ENCODE peak calls at places on chromosomes 16 and 17, in nine cellular contexts. A, E, D, C, O, Q, P, Y and I are unnamed samples.

GRCh38 chr17:2343421-2343820 is 6.1 kb downstream of the SGSM2 start:
- DNase-seq in Y (no peak), O (no peak), P (no peak), A (peak), Q (no peak), E (no peak), C (no peak), D (no peak), I (no peak)

GRCh38 chr17:31480067-31480466 is 88.6 kb downstream of the RAB11FIP4 start:
- DNase-seq in A (no peak), Q (no peak), D (no peak), Y (no peak), C (no peak), E (no peak), P (no peak), O (no peak), I (no peak)

GRCh38 chr17:57986841-57987581 is 1.0 kb downstream of the VEZF1 start:
- DNase-seq in Y (peak), P (peak), Q (peak), A (peak), O (peak), D (peak), C (peak), E (no peak), I (no peak)

GRCh38 chr16:55239723-55240122 is 84.3 kb upstream of the IRX6 start:
- DNase-seq in P (no peak), A (no peak), Q (no peak), D (no peak), Y (no peak), C (no peak), E (no peak), O (no peak), I (no peak)

GRCh38 chr17:46764709-46765401 is 53.6 kb downstream of the WNT3 start:
- DNase-seq in P (peak), E (no peak), Q (no peak), Y (peak), O (no peak), A (no peak), C (no peak), D (no peak), I (peak)

GRCh38 chr17:38528101-38528500 is 77.7 kb downstream of the SRCIN1 start:
- DNase-seq in A (no peak), Q (no peak), Y (no peak), E (no peak), O (peak), C (no peak), P (no peak), D (no peak), I (no peak)

GRCh38 chr16:19698480-19699465 is 19.3 kb downstream of the KNOP1 start:
- DNase-seq in A (no peak), C (no peak), E (peak), D (no peak), O (no peak), Y (no peak), Q (no peak), P (peak), I (no peak)

GRCh38 chr17:1108560-1108809 is 71.3 kb downstream of the ABR start:
- DNase-seq in C (no peak), Y (no peak), Q (no peak), O (peak), E (no peak), D (no peak), P (no peak), A (peak), I (no peak)

GRCh38 chr16:4970010-4970409 is 11.9 kb downstream of the SEC14L5 start:
- DNase-seq in Y (no peak), O (no peak), Q (no peak), C (no peak), E (no peak), P (no peak), A (no peak), D (no peak), I (no peak)

GRCh38 chr16:68311316-68311620 is 449 bp downstream of the PRMT7 start:
- DNase-seq in E (no peak), Y (no peak), P (no peak), C (no peak), Q (no peak), O (no peak), D (no peak), A (no peak), I (no peak)

GRCh38 chr17:18138065-18138749 is 29.7 kb downstream of the MYO15A start:
- DNase-seq in O (no peak), Y (no peak), E (no peak), A (no peak), P (no peak), C (no peak), Q (no peak), D (no peak), I (no peak)

GRCh38 chr17:52885882-52886281 is 727.4 kb upstream of the CA10 start:
- DNase-seq in D (peak), Y (no peak), P (no peak), C (no peak), A (no peak), O (no peak), Q (no peak), E (no peak), I (no peak)

GRCh38 chr17:57782051-57782490 is 37.0 kb upstream of the CCDC182 start:
- DNase-seq in Y (no peak), E (no peak), P (no peak), C (no peak), O (no peak), Q (no peak), D (peak), A (no peak), I (no peak)

GRCh38 chr16:87951550-87952538 is 610 bp downstream of the BANP start:
- DNase-seq in E (no peak), O (peak), Y (no peak), A (no peak), P (no peak), D (peak), C (peak), Q (no peak), I (no peak)

GRCh38 chr17:80471922-80472321 is 4.5 kb downstream of the NPTX1 start:
- DNase-seq in Y (no peak), E (no peak), D (no peak), P (no peak), Q (no peak), A (no peak), C (no peak), O (no peak), I (no peak)

GRCh38 chr17:76492989-76493501 is 8.2 kb downstream of the RHBDF2 start:
- DNase-seq in Q (peak), E (peak), O (peak), D (no peak), P (peak), A (peak), C (peak), Y (peak), I (no peak)

GRCh38 chr17:41678907-41679739 is 9.6 kb upstream of the EIF1 start:
- DNase-seq in D (peak), O (no peak), P (peak), E (no peak), Y (no peak), C (no peak), A (peak), Q (no peak), I (no peak)

GRCh38 chr17:76617838-76618237 is 25.7 kb downstream of the ST6GALNAC1 start:
- DNase-seq in E (no peak), D (no peak), Q (no peak), C (no peak), P (no peak), A (no peak), O (no peak), Y (no peak), I (no peak)

GRCh38 chr16:58456193-58456592 is 43.8 kb upstream of the NDRG4 start:
- DNase-seq in C (no peak), D (no peak), Q (no peak), E (no peak), O (no peak), Y (no peak), P (peak), A (no peak), I (no peak)

GRCh38 chr17:28748852-28749515 is 5.2 kb downstream of the TRAF4 start:
- DNase-seq in A (no peak), D (no peak), O (no peak), C (no peak), P (no peak), E (no peak), Y (no peak), Q (no peak), I (no peak)

GRCh38 chr17:50731575-50732460 is 12.4 kb downstream of the LUC7L3 start:
- DNase-seq in A (no peak), C (no peak), Y (no peak), P (no peak), Q (no peak), E (no peak), D (no peak), O (no peak), I (no peak)

GRCh38 chr17:73205326-73205980 is 12.6 kb downstream of the COG1 start:
- DNase-seq in D (no peak), A (no peak), E (no peak), Q (no peak), P (no peak), C (no peak), O (no peak), Y (no peak), I (peak)

GRCh38 chr17:79741401-79741750 is 10.6 kb downstream of the ENPP7 start:
- DNase-seq in C (no peak), E (no peak), D (no peak), P (no peak), Y (no peak), Q (no peak), A (no peak), O (no peak), I (no peak)

GRCh38 chr16:24645739-24646645 is 83.5 kb upstream of the TNRC6A start:
- DNase-seq in P (peak), C (no peak), D (peak), A (no peak), Q (no peak), O (peak), E (peak), Y (no peak), I (peak)

GRCh38 chr17:46832945-46833839 is 14.7 kb upstream of the WNT3 start:
- DNase-seq in C (no peak), P (peak), A (no peak), Y (no peak), D (no peak), O (no peak), E (no peak), Q (no peak), I (no peak)

GRCh38 chr16:84526794-84527485 is 22.5 kb upstream of the MEAK7 start:
- DNase-seq in A (no peak), Y (no peak), D (no peak), O (peak), C (no peak), Q (no peak), P (no peak), E (no peak), I (no peak)

GRCh38 chr17:73955616-73956015 is 247.9 kb upstream of the RPL38 start:
- DNase-seq in A (no peak), Q (no peak), E (no peak), C (no peak), O (no peak), Y (peak), D (no peak), P (no peak), I (no peak)

GRCh38 chr16:29899516-29900101 is at the start of gene SEZ6L2:
- DNase-seq in D (peak), C (peak), A (no peak), Q (peak), E (peak), P (peak), Y (peak), O (peak), I (no peak)

GRCh38 chr16:81803332-81803731 is 24.2 kb downstream of the PLCG2 start:
- DNase-seq in E (no peak), Q (no peak), P (no peak), D (no peak), Y (no peak), A (no peak), C (no peak), O (no peak), I (no peak)

GRCh38 chr16:51151435-51151950 is 423 bp upstream of the SALL1 start:
- DNase-seq in P (peak), Y (peak), D (peak), E (peak), C (no peak), Q (no peak), O (peak), A (no peak), I (no peak)

GRCh38 chr16:66740533-66740932 is 10.9 kb downstream of the DYNC1LI2 start:
- DNase-seq in Y (peak), A (no peak), O (peak), P (peak), D (no peak), Q (no peak), E (no peak), C (peak), I (no peak)

GRCh38 chr16:66740010-66740409 is 11.4 kb downstream of the DYNC1LI2 start:
- DNase-seq in O (peak), Q (no peak), E (no peak), A (no peak), D (peak), C (no peak), P (peak), Y (no peak), I (no peak)

GRCh38 chr16:66741971-66742396 is 9.4 kb downstream of the DYNC1LI2 start:
- DNase-seq in O (no peak), Y (no peak), C (no peak), E (no peak), Q (no peak), A (no peak), D (no peak), P (peak), I (no peak)

GRCh38 chr16:66742409-66742808 is 9.0 kb downstream of the DYNC1LI2 start:
- DNase-seq in O (no peak), D (no peak), P (no peak), A (no peak), E (no peak), Q (no peak), C (no peak), Y (no peak), I (no peak)

GRCh38 chr16:66741131-66741900 is 10.1 kb downstream of the DYNC1LI2 start:
- DNase-seq in D (peak), Q (peak), A (no peak), P (peak), Y (peak), C (peak), O (peak), E (peak), I (peak)
- H3K4me3 ChIP-seq in D (no peak), Q (peak), A (no peak), P (no peak), Y (no peak), C (no peak), O (no peak), E (no peak), I (no peak)

GRCh38 chr16:35431829-35432663 is 1972.6 kb downstream of the TP53TG3F start:
- DNase-seq in C (no peak), Y (no peak), A (no peak), P (no peak), Q (no peak), D (peak), E (no peak), O (no peak), I (no peak)
- TF ChIP-seq CTCF in C (no peak), Y (no peak), A (no peak), P (peak), Q (peak), D (peak), E (no peak), O (no peak), I (no peak)

GRCh38 chr16:1379054-1379862 is 27.5 kb downstream of the GNPTG start:
- DNase-seq in C (peak), O (peak), Y (peak), E (peak), P (peak), D (peak), Q (peak), A (peak), I (peak)
- H3K4me3 ChIP-seq in C (no peak), O (peak), Y (peak), E (peak), P (peak), D (peak), Q (peak), A (no peak), I (peak)

GRCh38 chr17:21452377-21453143 is 76.4 kb downstream of the KCNJ12 start:
- DNase-seq in Y (peak), A (no peak), O (peak), E (peak), Q (peak), P (peak), D (peak), C (peak), I (peak)
- TF ChIP-seq CTCF in Y (peak), A (peak), O (peak), E (peak), Q (peak), P (peak), D (peak), C (no peak), I (no peak)

DNA sequence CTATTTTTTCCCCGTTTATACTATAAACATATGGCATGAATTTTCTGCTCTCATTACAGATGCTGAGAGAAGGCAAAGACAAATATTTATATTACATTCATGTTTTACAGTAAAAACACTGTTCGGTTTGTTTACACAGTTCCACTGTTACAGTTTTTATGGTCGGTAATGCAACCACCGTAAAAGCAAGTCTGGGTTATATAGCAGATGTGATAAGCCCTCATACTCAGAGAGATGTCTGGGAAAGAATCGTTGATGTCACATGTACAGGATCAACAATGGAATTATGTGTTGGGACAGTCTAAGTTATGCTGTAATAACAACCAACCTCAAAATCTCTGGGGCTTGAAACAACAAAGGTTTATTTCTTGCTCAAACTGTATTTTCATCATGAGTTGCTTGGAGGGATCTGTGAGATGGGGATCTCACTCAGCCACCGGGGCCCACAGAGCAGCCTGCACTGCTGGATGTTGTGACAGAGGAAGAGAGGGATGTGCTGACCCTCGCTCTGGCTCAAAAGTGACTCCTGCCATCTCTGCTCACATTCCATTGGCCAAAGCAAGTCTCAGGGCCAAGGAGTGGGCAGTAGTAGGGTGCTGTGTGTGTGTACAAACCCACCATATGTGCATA is 85.2 kb downstream of the WWOX start:
- DNase-seq in P (no peak), C (no peak), D (no peak), A (no peak), E (no peak), Q (no peak), O (peak), Y (no peak), I (no peak)
- H3K4me3 ChIP-seq in P (no peak), C (no peak), D (no peak), A (no peak), E (no peak), Q (no peak), O (no peak), Y (peak), I (no peak)

DNA sequence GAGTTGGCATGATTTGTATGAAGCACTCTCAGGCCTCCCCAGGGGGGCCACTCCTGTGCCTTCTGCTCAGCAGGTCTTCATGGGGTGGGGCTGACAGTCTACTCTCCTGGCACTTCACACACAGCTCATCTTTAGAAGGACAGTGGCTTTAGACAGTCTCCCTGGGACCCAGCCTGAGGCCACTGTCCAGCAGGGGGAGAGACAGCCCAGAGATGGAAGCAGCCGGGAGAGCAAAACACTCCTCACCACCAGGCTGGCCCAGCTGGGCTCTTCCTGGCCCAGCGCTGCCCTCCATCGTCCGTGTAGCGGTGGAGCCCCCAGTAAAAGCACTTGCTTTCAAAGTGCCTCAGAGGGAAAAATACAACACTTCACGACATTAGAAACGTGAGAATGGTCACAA is 62.0 kb upstream of the CRHR1 start:
- DNase-seq in Q (no peak), Y (no peak), C (no peak), O (peak), D (no peak), E (no peak), A (no peak), P (no peak), I (no peak)
- TF ChIP-seq CTCF in Q (no peak), Y (peak), C (no peak), O (peak), D (no peak), E (no peak), A (no peak), P (peak), I (no peak)

GRCh38 chr16:15640966-15641365 is 2.0 kb downstream of the MARF1 start:
- DNase-seq in D (no peak), Y (no peak), C (no peak), A (no peak), P (no peak), E (no peak), Q (no peak), O (no peak), I (no peak)
- H3K4me3 ChIP-seq in D (no peak), Y (no peak), C (no peak), A (no peak), P (no peak), E (no peak), Q (no peak), O (no peak), I (no peak)

GRCh38 chr16:17409894-17410293 is 60.9 kb downstream of the XYLT1 start:
- DNase-seq in C (no peak), A (no peak), Q (no peak), O (no peak), Y (no peak), P (no peak), D (no peak), E (no peak), I (no peak)
- TF ChIP-seq CTCF in C (no peak), A (no peak), Q (no peak), O (no peak), Y (no peak), P (no peak), D (no peak), E (no peak), I (no peak)